ENCODE peak calls at places on chromosomes 16 and 17, in nine cellular contexts. One of them, this sample, is unnamed. For H3K4me1, the result is how much of the 10 kb centered on the place peaks cover.

GRCh38 chr17:28944343-28944742 is 7.0 kb downstream of the PHF12 start:
- DNase-seq in cardiac muscle cell: no peak
- DNase-seq in mucosa of descending colon: no peak
- DNase-seq in ovary: no peak
- DNase-seq in esophagus squamous epithelium: no peak
- DNase-seq in GM23338: no peak
- DNase-seq in left lung: no peak
- DNase-seq in PC-9: no peak
- DNase-seq in K562: no peak
- DNase-seq in this sample: no peak

GRCh38 chr16:63066552-63066951 is 1030.3 kb upstream of the CDH8 start:
- DNase-seq in K562: no peak
- DNase-seq in left lung: no peak
- DNase-seq in mucosa of descending colon: no peak
- DNase-seq in ovary: no peak
- DNase-seq in PC-9: no peak
- DNase-seq in esophagus squamous epithelium: no peak
- DNase-seq in cardiac muscle cell: no peak
- DNase-seq in GM23338: no peak
- DNase-seq in this sample: no peak

GRCh38 chr16:86392751-86393150 is 117.6 kb upstream of the FOXF1 start:
- DNase-seq in esophagus squamous epithelium: no peak
- DNase-seq in cardiac muscle cell: no peak
- DNase-seq in PC-9: no peak
- DNase-seq in ovary: no peak
- DNase-seq in mucosa of descending colon: no peak
- DNase-seq in left lung: no peak
- DNase-seq in K562: no peak
- DNase-seq in GM23338: no peak
- DNase-seq in this sample: peak

GRCh38 chr16:66167564-66168291 is 198.8 kb upstream of the CDH5 start:
- DNase-seq in mucosa of descending colon: no peak
- DNase-seq in GM23338: peak
- DNase-seq in ovary: no peak
- DNase-seq in K562: no peak
- DNase-seq in left lung: no peak
- DNase-seq in esophagus squamous epithelium: no peak
- DNase-seq in PC-9: no peak
- DNase-seq in cardiac muscle cell: peak
- DNase-seq in this sample: peak

GRCh38 chr17:12815642-12816141 is 26.4 kb downstream of the ARHGAP44 start:
- DNase-seq in K562: no peak
- DNase-seq in esophagus squamous epithelium: no peak
- DNase-seq in left lung: no peak
- DNase-seq in PC-9: no peak
- DNase-seq in ovary: no peak
- DNase-seq in mucosa of descending colon: peak
- DNase-seq in GM23338: no peak
- DNase-seq in cardiac muscle cell: no peak
- DNase-seq in this sample: no peak

GRCh38 chr16:85751665-85752501 is 987 bp upstream of the C16orf74 start:
- DNase-seq in ovary: no peak
- DNase-seq in esophagus squamous epithelium: no peak
- DNase-seq in cardiac muscle cell: no peak
- DNase-seq in left lung: no peak
- DNase-seq in mucosa of descending colon: no peak
- DNase-seq in PC-9: no peak
- DNase-seq in GM23338: no peak
- DNase-seq in K562: no peak
- DNase-seq in this sample: no peak

GRCh38 chr16:58649707-58650106 is 20.1 kb upstream of the CNOT1 start:
- DNase-seq in K562: no peak
- DNase-seq in mucosa of descending colon: peak
- DNase-seq in left lung: no peak
- DNase-seq in ovary: no peak
- DNase-seq in GM23338: no peak
- DNase-seq in PC-9: no peak
- DNase-seq in esophagus squamous epithelium: no peak
- DNase-seq in cardiac muscle cell: no peak
- DNase-seq in this sample: no peak

GRCh38 chr16:90008708-90009145 is 10.5 kb downstream of the DBNDD1 start:
- DNase-seq in cardiac muscle cell: no peak
- DNase-seq in K562: no peak
- DNase-seq in ovary: no peak
- DNase-seq in left lung: no peak
- DNase-seq in esophagus squamous epithelium: no peak
- DNase-seq in GM23338: no peak
- DNase-seq in mucosa of descending colon: no peak
- DNase-seq in PC-9: no peak
- DNase-seq in this sample: no peak

GRCh38 chr16:69565611-69566436 is at the start of gene NFAT5:
- DNase-seq in left lung: peak
- DNase-seq in ovary: peak
- DNase-seq in K562: peak
- DNase-seq in cardiac muscle cell: peak
- DNase-seq in PC-9: peak
- DNase-seq in esophagus squamous epithelium: peak
- DNase-seq in GM23338: peak
- DNase-seq in mucosa of descending colon: peak
- DNase-seq in this sample: peak

GRCh38 chr17:76623271-76624146 is 20.0 kb downstream of the ST6GALNAC1 start:
- DNase-seq in K562: peak
- DNase-seq in PC-9: no peak
- DNase-seq in cardiac muscle cell: peak
- DNase-seq in esophagus squamous epithelium: no peak
- DNase-seq in ovary: peak
- DNase-seq in mucosa of descending colon: peak
- DNase-seq in GM23338: peak
- DNase-seq in left lung: peak
- DNase-seq in this sample: peak

GRCh38 chr16:75053791-75054555 is 55.1 kb downstream of the ZNRF1 start:
- DNase-seq in mucosa of descending colon: peak
- DNase-seq in cardiac muscle cell: no peak
- DNase-seq in left lung: no peak
- DNase-seq in PC-9: peak
- DNase-seq in ovary: no peak
- DNase-seq in GM23338: no peak
- DNase-seq in K562: no peak
- DNase-seq in esophagus squamous epithelium: no peak
- DNase-seq in this sample: no peak

GRCh38 chr17:35432176-35433074 is at the start of gene SLFN12:
- DNase-seq in ovary: peak
- DNase-seq in mucosa of descending colon: peak
- DNase-seq in cardiac muscle cell: peak
- DNase-seq in K562: no peak
- DNase-seq in left lung: no peak
- DNase-seq in PC-9: peak
- DNase-seq in GM23338: peak
- DNase-seq in esophagus squamous epithelium: no peak
- DNase-seq in this sample: peak

GRCh38 chr16:86578499-86579267 is at the start of gene FOXL1:
- DNase-seq in esophagus squamous epithelium: no peak
- DNase-seq in cardiac muscle cell: peak
- DNase-seq in PC-9: no peak
- DNase-seq in ovary: no peak
- DNase-seq in left lung: no peak
- DNase-seq in mucosa of descending colon: no peak
- DNase-seq in K562: no peak
- DNase-seq in GM23338: peak
- DNase-seq in this sample: no peak

GRCh38 chr16:74140557-74140956 is 156.1 kb upstream of the PSMD7 start:
- DNase-seq in PC-9: no peak
- DNase-seq in ovary: no peak
- DNase-seq in left lung: no peak
- DNase-seq in K562: no peak
- DNase-seq in esophagus squamous epithelium: no peak
- DNase-seq in cardiac muscle cell: no peak
- DNase-seq in mucosa of descending colon: no peak
- DNase-seq in GM23338: no peak
- DNase-seq in this sample: no peak

GRCh38 chr17:4199818-4200402 is 56.9 kb downstream of the CYB5D2 start:
- DNase-seq in ovary: no peak
- DNase-seq in mucosa of descending colon: peak
- DNase-seq in GM23338: peak
- DNase-seq in K562: peak
- DNase-seq in PC-9: no peak
- DNase-seq in esophagus squamous epithelium: no peak
- DNase-seq in cardiac muscle cell: peak
- DNase-seq in left lung: no peak
- DNase-seq in this sample: peak

GRCh38 chr17:72126575-72127486 is 6.0 kb downstream of the SOX9 start:
- DNase-seq in mucosa of descending colon: peak
- DNase-seq in PC-9: peak
- DNase-seq in cardiac muscle cell: peak
- DNase-seq in K562: no peak
- DNase-seq in GM23338: no peak
- DNase-seq in left lung: no peak
- DNase-seq in esophagus squamous epithelium: no peak
- DNase-seq in ovary: no peak
- DNase-seq in this sample: peak

DNA sequence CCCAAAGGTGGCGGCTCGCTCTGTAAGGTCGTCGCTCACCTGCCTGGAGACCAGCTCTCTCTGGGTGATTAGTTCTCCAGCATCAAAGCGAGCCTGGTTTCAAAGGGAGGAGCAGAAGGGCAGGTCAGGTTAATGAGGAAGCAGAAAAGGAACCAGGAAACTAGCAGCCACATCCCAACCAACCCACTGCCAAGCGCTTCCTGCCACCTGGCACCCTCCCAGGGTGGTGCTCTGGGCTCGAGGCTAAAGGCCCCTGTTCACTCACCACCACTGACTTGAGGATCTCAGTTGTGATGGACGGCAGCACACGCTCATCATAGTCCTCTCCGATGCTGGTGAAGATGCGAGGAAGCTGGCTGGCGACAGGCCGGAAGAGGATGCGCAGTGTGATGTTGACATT is 5.6 kb downstream of the PHB1 start:
- DNase-seq in esophagus squamous epithelium: no peak
- DNase-seq in mucosa of descending colon: peak
- DNase-seq in ovary: no peak
- DNase-seq in left lung: no peak
- DNase-seq in GM23338: no peak
- DNase-seq in PC-9: no peak
- DNase-seq in K562: no peak
- DNase-seq in cardiac muscle cell: no peak
- DNase-seq in this sample: no peak
- H3K4me1 ChIP-seq in esophagus squamous epithelium: under half
- H3K4me1 ChIP-seq in mucosa of descending colon: under half
- H3K4me1 ChIP-seq in ovary: under half
- H3K4me1 ChIP-seq in left lung: under half
- H3K4me1 ChIP-seq in GM23338: under half
- H3K4me1 ChIP-seq in PC-9: under half
- H3K4me1 ChIP-seq in K562: under half
- H3K4me1 ChIP-seq in cardiac muscle cell: under half
- H3K4me1 ChIP-seq in this sample: under half

GRCh38 chr16:11025120-11025531 is 80.8 kb downstream of the CLEC16A start:
- DNase-seq in left lung: no peak
- DNase-seq in K562: no peak
- DNase-seq in PC-9: no peak
- DNase-seq in mucosa of descending colon: no peak
- DNase-seq in cardiac muscle cell: no peak
- DNase-seq in GM23338: no peak
- DNase-seq in esophagus squamous epithelium: no peak
- DNase-seq in ovary: no peak
- DNase-seq in this sample: no peak
- H3K4me1 ChIP-seq in left lung: under half
- H3K4me1 ChIP-seq in K562: under half
- H3K4me1 ChIP-seq in PC-9: under half
- H3K4me1 ChIP-seq in mucosa of descending colon: under half
- H3K4me1 ChIP-seq in cardiac muscle cell: under half
- H3K4me1 ChIP-seq in GM23338: under half
- H3K4me1 ChIP-seq in esophagus squamous epithelium: under half
- H3K4me1 ChIP-seq in ovary: under half
- H3K4me1 ChIP-seq in this sample: under half

GRCh38 chr17:68343976-68344375 is 52.7 kb downstream of the ARSG start:
- DNase-seq in esophagus squamous epithelium: no peak
- DNase-seq in K562: no peak
- DNase-seq in GM23338: no peak
- DNase-seq in PC-9: no peak
- DNase-seq in ovary: no peak
- DNase-seq in cardiac muscle cell: no peak
- DNase-seq in mucosa of descending colon: no peak
- DNase-seq in left lung: no peak
- DNase-seq in this sample: no peak

GRCh38 chr17:68349157-68349556 is 57.9 kb downstream of the ARSG start:
- DNase-seq in ovary: no peak
- DNase-seq in left lung: no peak
- DNase-seq in esophagus squamous epithelium: no peak
- DNase-seq in PC-9: no peak
- DNase-seq in GM23338: no peak
- DNase-seq in K562: no peak
- DNase-seq in mucosa of descending colon: no peak
- DNase-seq in cardiac muscle cell: no peak
- DNase-seq in this sample: no peak

GRCh38 chr17:68347380-68347779 is 56.1 kb downstream of the ARSG start:
- DNase-seq in ovary: no peak
- DNase-seq in GM23338: no peak
- DNase-seq in mucosa of descending colon: no peak
- DNase-seq in cardiac muscle cell: no peak
- DNase-seq in PC-9: no peak
- DNase-seq in esophagus squamous epithelium: no peak
- DNase-seq in K562: no peak
- DNase-seq in left lung: no peak
- DNase-seq in this sample: no peak

GRCh38 chr17:68344701-68345136 is 53.4 kb downstream of the ARSG start:
- DNase-seq in cardiac muscle cell: peak
- DNase-seq in GM23338: no peak
- DNase-seq in left lung: no peak
- DNase-seq in K562: no peak
- DNase-seq in mucosa of descending colon: peak
- DNase-seq in esophagus squamous epithelium: no peak
- DNase-seq in ovary: no peak
- DNase-seq in PC-9: no peak
- DNase-seq in this sample: no peak

GRCh38 chr17:68346448-68346847 is 55.2 kb downstream of the ARSG start:
- DNase-seq in mucosa of descending colon: peak
- DNase-seq in GM23338: no peak
- DNase-seq in left lung: peak
- DNase-seq in PC-9: no peak
- DNase-seq in K562: no peak
- DNase-seq in cardiac muscle cell: no peak
- DNase-seq in ovary: no peak
- DNase-seq in esophagus squamous epithelium: no peak
- DNase-seq in this sample: no peak
- H3K4me1 ChIP-seq in mucosa of descending colon: under half
- H3K4me1 ChIP-seq in GM23338: under half
- H3K4me1 ChIP-seq in left lung: half or more
- H3K4me1 ChIP-seq in PC-9: under half
- H3K4me1 ChIP-seq in K562: under half
- H3K4me1 ChIP-seq in cardiac muscle cell: under half
- H3K4me1 ChIP-seq in ovary: under half
- H3K4me1 ChIP-seq in esophagus squamous epithelium: under half
- H3K4me1 ChIP-seq in this sample: under half

DNA sequence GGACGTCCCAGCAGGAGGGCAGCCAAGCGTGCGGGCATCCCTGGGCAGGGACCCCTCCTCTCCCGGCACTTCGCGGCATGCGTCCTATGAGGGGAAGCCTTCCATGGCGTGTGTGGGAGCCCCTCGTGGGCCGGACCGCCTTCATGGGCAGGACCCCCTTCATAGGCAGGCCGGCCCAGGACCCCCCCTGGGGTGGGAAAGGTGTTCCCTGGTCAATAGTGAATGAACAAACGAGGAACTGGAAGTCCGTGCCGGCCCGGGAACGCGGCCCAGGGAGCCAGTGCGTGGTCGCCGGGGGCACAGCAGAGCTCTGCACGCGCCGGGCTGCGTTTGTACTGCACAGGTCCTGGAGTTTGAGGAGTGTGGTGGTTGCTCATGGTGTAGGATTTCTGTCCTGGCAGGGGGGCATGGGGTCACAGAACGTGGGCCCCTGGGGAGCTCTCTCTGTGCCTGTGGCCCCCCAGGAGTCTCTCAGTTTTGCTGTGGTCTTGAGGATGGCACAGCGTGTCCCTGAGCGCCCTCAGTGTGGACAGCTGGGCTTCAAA is 13.9 kb downstream of the BAIAP2 start:
- DNase-seq in cardiac muscle cell: no peak
- DNase-seq in mucosa of descending colon: no peak
- DNase-seq in GM23338: no peak
- DNase-seq in ovary: no peak
- DNase-seq in left lung: peak
- DNase-seq in esophagus squamous epithelium: no peak
- DNase-seq in K562: no peak
- DNase-seq in PC-9: no peak
- DNase-seq in this sample: no peak
- H3K4me1 ChIP-seq in cardiac muscle cell: under half
- H3K4me1 ChIP-seq in mucosa of descending colon: under half
- H3K4me1 ChIP-seq in GM23338: under half
- H3K4me1 ChIP-seq in ovary: under half
- H3K4me1 ChIP-seq in left lung: half or more
- H3K4me1 ChIP-seq in esophagus squamous epithelium: half or more
- H3K4me1 ChIP-seq in K562: under half
- H3K4me1 ChIP-seq in PC-9: half or more
- H3K4me1 ChIP-seq in this sample: under half